ENCODE peak calls at places on chromosomes 16 and 17, in four cellular contexts. C is A549, Y is HepG2, T is NB4. B is an unnamed sample.

GRCh38 chr16:5252800-5253199 is 155.2 kb upstream of the EEF2KMT start:
- DNase-seq in T (no peak), Y (no peak), C (no peak), B (no peak)

GRCh38 chr16:88298166-88298881 is 84.4 kb upstream of the ZNF469 start:
- DNase-seq in C (no peak), Y (no peak), T (no peak), B (no peak)

GRCh38 chr17:39591958-39592954 is 15.5 kb downstream of the NEUROD2 start:
- DNase-seq in T (peak; percentile 62), C (peak; percentile 64), Y (peak; percentile 68), B (peak; percentile 13)

GRCh38 chr17:8740486-8740885 is 4.2 kb downstream of the CCDC42 start:
- DNase-seq in C (no peak), Y (no peak), T (no peak), B (no peak)

GRCh38 chr16:69466547-69466946 is 42.1 kb downstream of the CYB5B start:
- DNase-seq in C (no peak), Y (no peak), T (no peak), B (no peak)

GRCh38 chr16:67302882-67303434 is 23.6 kb downstream of the KCTD19 start:
- DNase-seq in T (no peak), Y (no peak), C (no peak), B (no peak)

GRCh38 chr17:56823848-56824247 is 9.9 kb downstream of the C17orf67 start:
- DNase-seq in Y (no peak), T (no peak), C (no peak), B (no peak)

GRCh38 chr17:27519550-27519949 is 63.3 kb downstream of the KSR1 start:
- DNase-seq in T (no peak), Y (no peak), C (no peak), B (no peak)

GRCh38 chr16:58421529-58421928 is 29.3 kb downstream of the GINS3 start:
- DNase-seq in C (no peak), Y (no peak), T (no peak), B (no peak)

GRCh38 chr17:8488931-8489330 is 53.2 kb downstream of the NDEL1 start:
- DNase-seq in C (peak; percentile 47), Y (no peak), T (peak; percentile 15), B (no peak)

GRCh38 chr16:55754056-55754455 is 78.8 kb downstream of the CES1 start:
- DNase-seq in C (no peak), Y (no peak), T (peak; percentile 84), B (no peak)

GRCh38 chr16:13856811-13857511 is 63.0 kb upstream of the ERCC4 start:
- DNase-seq in Y (no peak), T (no peak), C (no peak), B (no peak)

GRCh38 chr17:4049546-4049945 is 85.3 kb upstream of the ATP2A3 start:
- DNase-seq in T (no peak), C (no peak), Y (no peak), B (no peak)

GRCh38 chr17:4040784-4041183 is 76.5 kb upstream of the ATP2A3 start:
- DNase-seq in Y (no peak), T (no peak), C (no peak), B (no peak)

GRCh38 chr17:4045477-4045876 is 81.2 kb upstream of the ATP2A3 start:
- DNase-seq in T (no peak), C (no peak), Y (no peak), B (no peak)

GRCh38 chr17:4048218-4048617 is 84.0 kb upstream of the ATP2A3 start:
- DNase-seq in C (peak; percentile 24), Y (no peak), T (no peak), B (no peak)

GRCh38 chr17:4043862-4044261 is 79.6 kb upstream of the ATP2A3 start:
- DNase-seq in C (no peak), T (no peak), Y (no peak), B (no peak)
- TF ChIP-seq MAX in C (no peak), T (no peak), Y (no peak), B (no peak)

GRCh38 chr17:74520790-74521480 is 10.3 kb downstream of the CD300LB start:
- DNase-seq in Y (no peak), T (peak; percentile 95), C (no peak), B (no peak)
- TF ChIP-seq MAX in Y (no peak), T (peak; percentile 10), C (no peak), B (no peak)

DNA sequence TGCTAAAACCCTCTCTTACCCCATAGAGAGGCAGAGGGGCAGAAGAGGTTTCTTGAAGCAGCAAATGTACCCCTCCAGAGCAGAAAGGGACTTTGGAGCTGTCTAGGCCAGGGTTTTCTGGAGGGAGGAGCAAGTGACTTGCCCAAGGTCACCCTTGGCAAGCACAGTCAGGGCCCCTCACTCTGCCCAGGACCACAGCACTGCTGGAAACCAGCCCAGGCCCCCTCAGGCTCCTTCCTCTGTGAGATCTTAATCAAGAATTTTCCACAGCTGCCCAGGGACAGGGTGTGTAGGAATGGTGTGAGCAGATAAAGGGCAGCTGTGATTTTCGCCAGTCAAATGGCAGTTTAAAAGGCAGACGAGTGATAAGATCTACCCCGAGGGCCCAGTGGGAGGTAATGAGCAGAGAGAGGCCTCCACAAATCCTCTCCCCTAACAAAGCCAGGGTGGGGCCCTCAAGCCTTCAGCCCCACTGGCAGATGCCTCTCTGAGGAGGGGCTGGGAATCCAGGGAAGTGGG is 3.9 kb upstream of the SLC12A3 start:
- DNase-seq in C (peak; percentile 55), Y (peak; percentile 24), T (peak; percentile 62), B (no peak)
- TF ChIP-seq MAX in C (no peak), Y (no peak), T (no peak), B (no peak)

GRCh38 chr16:922051-922450 is 48.7 kb downstream of the LMF1 start:
- DNase-seq in T (no peak), C (no peak), Y (no peak), B (no peak)
- TF ChIP-seq MAX in T (no peak), C (no peak), Y (no peak), B (no peak)

GRCh38 chr17:50258647-50259483 is 15.4 kb upstream of the TMEM92 start:
- DNase-seq in C (no peak), T (no peak), Y (no peak), B (no peak)

GRCh38 chr17:50259484-50260324 is 14.6 kb upstream of the TMEM92 start:
- DNase-seq in T (no peak), Y (no peak), C (no peak), B (no peak)

GRCh38 chr17:50262001-50262794 is 12.1 kb upstream of the TMEM92 start:
- DNase-seq in C (no peak), T (no peak), Y (no peak), B (no peak)

GRCh38 chr17:50261051-50261915 is 13.0 kb upstream of the TMEM92 start:
- DNase-seq in Y (no peak), T (no peak), C (no peak), B (no peak)

GRCh38 chr17:50260501-50260911 is 13.8 kb upstream of the TMEM92 start:
- DNase-seq in Y (no peak), T (no peak), C (no peak), B (no peak)
- TF ChIP-seq MAX in Y (no peak), T (no peak), C (no peak), B (no peak)

B was measured in HCT116.